ENCODE peak calls at places on chromosomes 11 and 22, in ten cellular contexts. F is stomach; N is HFF-Myc; K is psoas muscle; J is AG09319; C is gastrocnemius medialis; M is CD8-positive, alpha-beta T cell; D is WTC11; R is heart right ventricle; H is endodermal cell. Q is an unnamed sample.

GRCh38 chr11:95575517-95575916 is 214.1 kb downstream of the FAM76B start:
- DNase-seq in M (no peak), J (no peak), N (peak; percentile 82), D (no peak), R (no peak), C (no peak), H (no peak), K (no peak), F (no peak), Q (no peak)

GRCh38 chr11:92226331-92227232 is 2.0 kb downstream of the FAT3 start:
- DNase-seq in D (peak; percentile 79), M (no peak), N (no peak), H (peak; percentile 94), R (peak; percentile 13), J (no peak), K (no peak), F (no peak), C (no peak), Q (no peak)

GRCh38 chr11:75388386-75389275 is 10.7 kb upstream of the RPS3 start:
- DNase-seq in J (peak; percentile 39), D (peak; percentile 75), K (peak; percentile 62), N (peak; percentile 79), F (peak; percentile 68), C (peak; percentile 45), M (peak; percentile 64), R (peak; percentile 49), H (peak; percentile 91), Q (peak; percentile 33)

GRCh38 chr11:132114185-132114584 is 743.8 kb downstream of the NTM start:
- DNase-seq in R (no peak), K (no peak), J (no peak), M (no peak), F (peak; percentile 46), D (peak; percentile 72), C (peak; percentile 18), H (peak; percentile 90), N (no peak), Q (no peak)

GRCh38 chr11:116972692-116973091 is 125.5 kb downstream of the SIK3 start:
- DNase-seq in C (no peak), D (no peak), F (no peak), H (no peak), R (no peak), J (no peak), N (no peak), K (no peak), M (no peak), Q (no peak)

GRCh38 chr11:66651011-66651410 is 12.5 kb downstream of the RBM4 start:
- DNase-seq in C (no peak), K (no peak), N (no peak), J (no peak), D (no peak), F (no peak), R (no peak), M (no peak), H (no peak), Q (no peak)

GRCh38 chr11:581342-581741 is 5.1 kb downstream of the PHRF1 start:
- DNase-seq in F (no peak), K (no peak), H (no peak), D (no peak), J (no peak), R (no peak), N (no peak), C (no peak), M (no peak), Q (no peak)

GRCh38 chr11:515131-515530 is 8.1 kb upstream of the RNH1 start:
- DNase-seq in F (no peak), H (no peak), N (no peak), R (no peak), K (no peak), M (no peak), C (no peak), D (no peak), J (no peak), Q (no peak)

GRCh38 chr11:48085688-48086087 is 105.3 kb downstream of the PTPRJ start:
- DNase-seq in J (no peak), M (no peak), K (no peak), C (no peak), N (no peak), R (no peak), H (no peak), F (no peak), D (no peak), Q (no peak)

GRCh38 chr22:30205281-30206115 is 41.1 kb downstream of the LIF start:
- DNase-seq in H (no peak), F (peak; percentile 25), N (peak; percentile 81), K (peak; percentile 76), J (peak; percentile 93), C (peak; percentile 77), R (peak; percentile 52), M (no peak), D (no peak), Q (no peak)

DNA sequence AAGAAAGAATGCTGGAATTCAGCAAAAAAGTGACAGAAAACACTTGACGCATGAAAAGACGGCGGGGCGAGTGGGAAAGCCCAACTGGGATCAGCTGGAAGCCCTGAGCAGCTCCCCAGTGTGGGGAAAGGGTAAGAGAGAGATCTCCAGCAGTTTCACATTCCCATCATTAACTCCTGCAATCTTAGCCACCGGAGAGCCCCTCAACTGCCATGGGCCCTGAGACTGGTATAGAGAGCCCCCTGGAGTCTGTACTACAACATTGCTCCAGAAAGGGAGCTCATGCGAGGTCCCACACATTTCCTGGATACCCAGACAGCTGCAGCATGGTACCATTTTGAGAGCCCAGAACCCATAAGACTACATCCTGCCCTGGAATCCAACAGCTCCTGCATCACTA is 31.1 kb downstream of the MRGPRX4 start:
- DNase-seq in N (peak; percentile 6), M (no peak), J (no peak), K (no peak), F (no peak), D (peak; percentile 55), H (peak; percentile 83), C (no peak), R (no peak), Q (no peak)
- TF ChIP-seq CTCF in N (peak; percentile 63), M (no peak), J (peak; percentile 21), K (no peak), F (no peak), D (peak; percentile 63), H (peak; percentile 81), C (no peak), R (peak; percentile 31), Q (no peak)

DNA sequence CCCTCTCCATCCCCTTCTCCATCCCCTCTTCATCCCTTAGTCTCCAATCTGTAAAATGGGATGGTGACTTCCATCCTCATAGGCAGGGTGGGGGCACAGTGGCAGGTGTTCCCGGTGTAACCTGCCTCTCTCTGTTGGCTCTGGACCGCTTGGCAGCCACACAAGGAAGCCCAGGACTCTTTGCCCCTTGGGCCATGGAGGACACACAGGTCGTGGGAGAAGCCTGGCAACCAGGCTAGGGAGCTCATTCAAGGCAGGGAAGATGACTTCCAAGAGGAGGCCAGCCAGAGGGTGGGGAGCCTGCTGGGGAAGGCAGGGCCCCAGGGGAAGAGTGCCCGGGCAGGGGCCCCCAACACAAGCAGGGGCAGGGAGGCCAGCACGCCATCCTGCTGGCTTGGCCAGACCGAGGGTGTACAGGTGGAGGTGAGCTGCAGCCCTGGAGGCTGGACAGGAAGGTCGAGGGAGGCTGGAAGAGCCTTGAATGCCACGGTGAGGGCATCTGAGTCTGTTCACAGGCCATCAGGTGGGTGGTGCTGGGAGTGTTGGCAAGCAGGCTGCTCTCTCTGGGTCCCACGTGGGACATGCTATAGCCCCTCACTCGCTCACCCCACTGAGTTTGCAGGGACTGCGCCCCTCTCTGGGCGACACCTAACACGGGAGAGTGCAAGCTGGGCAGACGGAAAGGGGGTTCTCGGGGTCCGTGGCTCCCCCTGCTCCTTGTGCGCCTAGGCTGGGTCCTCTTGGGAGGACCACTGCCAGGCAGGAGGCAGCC is 15.5 kb upstream of the CTSD start:
- DNase-seq in H (no peak), F (no peak), D (no peak), N (no peak), R (no peak), K (no peak), J (no peak), M (no peak), C (no peak), Q (no peak)
- TF ChIP-seq CTCF in H (no peak), F (no peak), D (no peak), N (no peak), R (no peak), K (no peak), J (no peak), M (no peak), C (no peak), Q (no peak)

DNA sequence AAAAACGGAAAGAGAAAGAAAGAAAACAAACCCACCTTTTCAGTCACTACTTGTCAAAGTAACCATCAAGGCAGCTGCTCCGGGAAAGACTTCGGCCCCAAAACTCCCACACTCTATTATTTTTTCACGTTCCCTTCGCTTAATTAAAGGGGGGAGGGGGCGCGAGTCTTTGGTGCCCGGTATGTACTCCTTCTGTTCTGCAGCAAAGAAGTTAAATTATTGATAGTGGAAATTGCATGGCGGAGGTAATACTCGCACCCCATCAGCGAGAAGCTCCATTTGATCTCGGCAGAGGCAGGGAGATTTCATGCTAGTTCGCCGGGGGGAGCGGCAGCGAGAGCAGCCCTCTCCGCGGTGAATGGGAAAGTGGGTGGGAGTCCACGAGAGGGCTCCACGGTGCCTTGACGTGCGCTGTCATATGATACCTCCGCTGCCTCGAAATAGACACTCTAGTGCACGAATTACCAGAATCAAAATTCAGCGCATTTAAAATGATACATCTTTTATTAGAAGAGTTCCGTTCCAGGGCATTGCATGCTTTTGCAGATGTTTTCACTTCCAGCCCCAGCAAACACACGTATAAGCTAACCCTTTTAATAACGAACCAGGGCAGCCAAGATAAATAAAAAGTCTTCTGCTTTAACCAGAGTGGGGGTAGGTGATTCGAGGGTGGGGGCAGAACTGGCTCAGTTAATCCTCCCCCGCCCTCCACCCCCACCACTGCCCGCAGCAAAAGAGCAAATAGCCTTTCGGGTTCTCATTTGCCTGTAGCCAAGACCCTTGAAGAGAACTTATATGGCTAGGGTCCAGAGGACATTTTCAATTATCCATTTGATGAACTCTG is 1.2 kb upstream of the BDNF start:
- DNase-seq in J (peak; percentile 63), D (no peak), M (no peak), K (peak; percentile 16), R (peak; percentile 32), F (no peak), C (no peak), N (no peak), H (no peak), Q (no peak)
- TF ChIP-seq CTCF in J (peak; percentile 37), D (no peak), M (no peak), K (peak; percentile 15), R (peak; percentile 23), F (no peak), C (no peak), N (peak; percentile 36), H (no peak), Q (no peak)

DNA sequence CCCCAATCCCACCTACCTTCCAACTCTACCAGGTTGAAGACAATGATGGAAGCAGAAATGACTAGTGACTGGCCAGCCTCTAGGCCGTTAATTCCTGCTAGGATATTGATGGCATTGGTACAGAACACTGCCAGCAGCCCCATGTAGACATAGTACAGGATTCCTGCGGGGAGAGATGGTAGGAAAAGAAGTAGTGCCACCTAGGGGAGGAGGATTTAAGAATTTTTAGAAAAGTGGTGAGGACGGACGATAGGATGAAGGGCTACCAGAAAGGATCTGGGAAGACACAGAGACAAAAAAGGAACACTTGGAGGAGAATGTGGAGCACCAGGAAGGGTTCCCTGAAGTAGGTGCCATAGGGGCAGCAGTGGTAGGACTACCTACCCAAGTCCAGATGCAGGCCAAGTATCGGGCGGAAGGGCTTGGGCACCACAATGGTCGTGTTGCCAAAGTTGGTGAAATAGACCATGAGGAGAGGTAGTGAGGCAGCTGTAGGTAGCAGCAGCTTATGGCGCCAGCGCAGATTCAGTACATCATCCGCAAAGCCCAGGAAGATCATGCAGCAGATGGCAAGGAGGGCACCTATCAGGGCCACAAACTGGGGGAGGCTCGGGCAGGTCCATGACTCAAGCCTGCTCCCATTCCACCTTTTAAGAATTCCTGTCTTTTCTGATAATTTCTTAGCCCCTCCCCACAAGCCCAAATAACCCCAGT is 1.2 kb downstream of the DPAGT1 start:
- DNase-seq in N (no peak), C (no peak), F (no peak), H (peak; percentile 57), K (no peak), M (no peak), J (no peak), R (no peak), D (no peak), Q (no peak)
- TF ChIP-seq CTCF in N (peak; percentile 49), C (no peak), F (no peak), H (peak; percentile 64), K (no peak), M (no peak), J (peak; percentile 49), R (peak; percentile 42), D (no peak), Q (no peak)